ENCODE peak calls at places on chromosomes 2 and 18, in five cellular contexts. V, K, P, C and W are unnamed samples.
A peak's percentile ranks its signal among the peaks of the same experiment; 100 is the strongest.

GRCh38 chr2:120431386-120432292 is 85.7 kb downstream of the INHBB start:
- DNase-seq in V (no peak), K (no peak), P (no peak), C (no peak), W (no peak)

GRCh38 chr2:155100261-155100660 is 401.8 kb downstream of the KCNJ3 start:
- DNase-seq in V (no peak), K (no peak), P (no peak), C (no peak), W (no peak)

GRCh38 chr2:155633887-155634570 is 698.5 kb downstream of the NR4A2 start:
- DNase-seq in V (no peak), K (no peak), P (no peak), C (no peak), W (no peak)

GRCh38 chr2:106708189-106708588 is 177.8 kb downstream of the ST6GAL2 start:
- DNase-seq in V (no peak), K (no peak), P (no peak), C (no peak), W (no peak)

GRCh38 chr2:167510071-167510759 is 621.9 kb downstream of the XIRP2 start:
- DNase-seq in V (no peak), K (no peak), P (no peak), C (no peak), W (no peak)

GRCh38 chr2:120313695-120314615 is 32.0 kb upstream of the INHBB start:
- DNase-seq in V (peak; percentile 58), K (no peak), P (no peak), C (no peak), W (no peak)

GRCh38 chr2:1749489-1749748 is 5.1 kb upstream of the PXDN start:
- DNase-seq in V (peak; percentile 11), K (no peak), P (peak; percentile 35), C (no peak), W (no peak)

GRCh38 chr2:127650785-127651380 is 4.9 kb downstream of the GPR17 start:
- DNase-seq in V (no peak), K (no peak), P (no peak), C (no peak), W (no peak)

GRCh38 chr18:27030403-27030802 is 154.7 kb downstream of the CHST9 start:
- DNase-seq in V (no peak), K (no peak), P (no peak), C (no peak), W (no peak)

GRCh38 chr2:45273412-45274189 is 264.3 kb upstream of the SIX2 start:
- DNase-seq in V (no peak), K (no peak), P (no peak), C (no peak), W (no peak)

GRCh38 chr2:148928395-148928794 is 53.4 kb downstream of the KIF5C start:
- DNase-seq in V (no peak), K (no peak), P (no peak), C (no peak), W (no peak)

GRCh38 chr2:32479993-32480392 is 123.2 kb downstream of the BIRC6 start:
- DNase-seq in V (no peak), K (no peak), P (no peak), C (no peak), W (no peak)

GRCh38 chr2:127052068-127052770 is 54.7 kb downstream of the BIN1 start:
- DNase-seq in V (peak; percentile 14), K (peak; percentile 17), P (no peak), C (peak; percentile 4), W (no peak)

GRCh38 chr2:222547108-222547507 is 108.8 kb downstream of the FARSB start:
- DNase-seq in V (no peak), K (no peak), P (no peak), C (no peak), W (no peak)

GRCh38 chr2:195319112-195319460 is 337.9 kb upstream of the SLC39A10 start:
- DNase-seq in V (no peak), K (no peak), P (no peak), C (no peak), W (no peak)

GRCh38 chr2:65711863-65712262 is 279.5 kb upstream of the SPRED2 start:
- DNase-seq in V (no peak), K (no peak), P (no peak), C (no peak), W (no peak)

GRCh38 chr2:53202063-53202462 is 565.5 kb upstream of the CHAC2 start:
- DNase-seq in V (no peak), K (no peak), P (no peak), C (peak; percentile 24), W (no peak)

GRCh38 chr18:58362829-58363231 is 266.1 kb downstream of the ALPK2 start:
- DNase-seq in V (no peak), K (no peak), P (no peak), C (no peak), W (no peak)

GRCh38 chr2:30769891-30770462 is 37.3 kb downstream of the CAPN13 start:
- DNase-seq in V (no peak), K (no peak), P (peak; percentile 77), C (no peak), W (no peak)

GRCh38 chr2:160731856-160732255 is 238.2 kb upstream of the RBMS1 start:
- DNase-seq in V (no peak), K (no peak), P (no peak), C (no peak), W (no peak)

GRCh38 chr18:44548291-44549221 is 132.1 kb upstream of the SETBP1 start:
- DNase-seq in V (peak; percentile 24), K (no peak), P (no peak), C (peak; percentile 11), W (no peak)

GRCh38 chr2:31327505-31327904 is 87.0 kb downstream of the XDH start:
- DNase-seq in V (no peak), K (no peak), P (no peak), C (no peak), W (no peak)

GRCh38 chr2:75012080-75012479 is 53.6 kb downstream of the POLE4 start:
- DNase-seq in V (no peak), K (no peak), P (no peak), C (no peak), W (no peak)

GRCh38 chr18:55487997-55488396 is 100.0 kb downstream of the TCF4 start:
- DNase-seq in V (no peak), K (no peak), P (no peak), C (no peak), W (no peak)

GRCh38 chr18:55486936-55487335 is 101.1 kb downstream of the TCF4 start:
- DNase-seq in V (no peak), K (no peak), P (no peak), C (no peak), W (no peak)

GRCh38 chr18:55484773-55485172 is 103.2 kb downstream of the TCF4 start:
- DNase-seq in V (no peak), K (no peak), P (no peak), C (no peak), W (no peak)

GRCh38 chr18:55483472-55483871 is 104.5 kb downstream of the TCF4 start:
- DNase-seq in V (no peak), K (no peak), P (no peak), C (no peak), W (no peak)

DNA sequence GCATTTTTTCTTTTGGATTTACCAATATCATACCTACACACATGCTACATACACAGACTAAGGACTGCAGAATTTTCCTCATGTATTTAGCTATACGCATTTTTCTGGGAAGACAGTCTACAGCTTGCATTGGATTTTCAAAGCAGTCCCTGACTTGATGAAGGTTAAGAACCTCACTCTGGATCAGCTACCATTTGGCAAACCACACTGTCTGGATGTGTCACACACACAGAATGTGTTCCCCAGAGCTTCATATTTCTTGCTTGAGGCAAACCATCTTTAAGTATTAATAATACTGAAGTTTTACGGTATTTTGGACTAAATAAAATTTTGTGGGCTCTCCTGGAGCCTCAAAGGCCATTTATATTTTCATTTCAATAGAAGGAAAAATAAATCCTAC is 102.3 kb downstream of the TCF4 start:
- DNase-seq in V (no peak), K (no peak), P (no peak), C (no peak), W (no peak)
- H3K36me3 ChIP-seq in V (no peaks in the 10 kb centered on the region), K (no peaks in the 10 kb centered on the region), P (no peaks in the 10 kb centered on the region), C (no peaks in the 10 kb centered on the region), W (no peaks in the 10 kb centered on the region)

GRCh38 chr2:112459372-112459771 is 22.6 kb upstream of the TTL start:
- DNase-seq in V (no peak), K (no peak), P (no peak), C (no peak), W (no peak)

GRCh38 chr2:112465373-112465772 is 16.6 kb upstream of the TTL start:
- DNase-seq in V (no peak), K (no peak), P (no peak), C (no peak), W (no peak)

GRCh38 chr2:112462178-112462577 is 19.8 kb upstream of the TTL start:
- DNase-seq in V (no peak), K (no peak), P (no peak), C (no peak), W (no peak)

DNA sequence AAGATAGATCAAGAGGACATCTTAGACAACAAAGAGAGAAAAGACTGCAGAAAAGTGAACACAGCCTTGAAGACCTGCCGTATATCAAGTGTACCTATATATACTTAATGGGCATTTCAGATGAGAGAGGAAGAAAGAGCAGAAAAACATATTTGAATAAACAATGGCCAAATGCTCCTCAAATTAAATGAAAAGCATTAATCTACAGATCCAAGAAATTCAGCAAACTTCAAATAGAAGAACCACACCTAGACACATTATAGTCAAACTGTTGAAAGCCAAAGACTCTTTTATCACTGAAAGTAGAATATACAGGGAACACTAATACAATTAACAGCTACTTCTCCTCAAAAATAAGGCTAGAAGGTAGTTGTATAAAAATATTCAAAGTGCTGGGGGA is 18.7 kb upstream of the TTL start:
- DNase-seq in V (no peak), K (no peak), P (no peak), C (no peak), W (no peak)
- TF ChIP-seq CTCF in V (no peak), K (no peak), P (no peak), C (no peak), W (no peak)

GRCh38 chr2:188975497-188976102 is 1.4 kb downstream of the COL3A1 start:
- DNase-seq in V (peak; percentile 46), K (peak; percentile 54), P (no peak), C (peak; percentile 21), W (no peak)
- TF ChIP-seq POLR2A in V (peak; percentile 36), K (peak; percentile 67), P (peak; percentile 55), C (peak; percentile 66), W (no peak)

GRCh38 chr2:15133461-15133860 is 427.7 kb downstream of the NBAS start:
- DNase-seq in V (no peak), K (no peak), P (no peak), C (no peak), W (no peak)

GRCh38 chr2:15136639-15137038 is 424.5 kb downstream of the NBAS start:
- DNase-seq in V (no peak), K (no peak), P (no peak), C (no peak), W (no peak)

GRCh38 chr2:15134957-15135356 is 426.2 kb downstream of the NBAS start:
- DNase-seq in V (no peak), K (no peak), P (no peak), C (no peak), W (no peak)
- H3K36me3 ChIP-seq in V (no peaks in the 10 kb centered on the region), K (no peaks in the 10 kb centered on the region), P (no peaks in the 10 kb centered on the region), C (no peaks in the 10 kb centered on the region), W (no peaks in the 10 kb centered on the region)